ENCODE peak calls at places on chromosomes 6 and 20, in ten cellular contexts. K is heart left ventricle, Z is ovary, N is PC-3, O is cardiac muscle cell, J is kidney, D is A549, Q is left ventricle myocardium inferior, C is small intestine, B is mesendoderm. G is an unnamed sample. For H3K4me1, the result is how much of the 10 kb centered on the place peaks cover.

GRCh38 chr20:64167676-64168075 is 3.4 kb downstream of the MYT1 start:
- DNase-seq in K (no peak), Z (no peak), N (no peak), O (no peak), J (peak), D (no peak), Q (no peak), C (no peak), B (no peak), G (no peak)

GRCh38 chr6:116767715-116768114 is 2.2 kb upstream of the FAM162B start:
- DNase-seq in K (no peak), Z (no peak), N (no peak), O (no peak), J (no peak), D (no peak), Q (no peak), C (no peak), B (no peak), G (no peak)

GRCh38 chr20:44398303-44398702 is 42.8 kb downstream of the HNF4A start:
- DNase-seq in K (no peak), Z (no peak), N (peak), O (peak), J (no peak), D (peak), Q (no peak), C (peak), B (no peak), G (no peak)

GRCh38 chr6:132401120-132401940 is at the start of gene MOXD1:
- DNase-seq in K (peak), Z (no peak), N (peak), O (peak), J (peak), D (peak), Q (peak), C (peak), B (peak), G (peak)

GRCh38 chr20:33604991-33605370 is 57.1 kb upstream of the C20orf144 start:
- DNase-seq in K (no peak), Z (no peak), N (no peak), O (no peak), J (no peak), D (no peak), Q (no peak), C (no peak), B (no peak), G (no peak)

GRCh38 chr20:48411265-48411664 is 416.5 kb downstream of the PREX1 start:
- DNase-seq in K (no peak), Z (no peak), N (no peak), O (peak), J (no peak), D (no peak), Q (no peak), C (no peak), B (no peak), G (no peak)

GRCh38 chr6:11111769-11112437 is 378 bp upstream of the ERVFRD-1 start:
- DNase-seq in K (no peak), Z (no peak), N (no peak), O (peak), J (no peak), D (no peak), Q (no peak), C (no peak), B (peak), G (no peak)

GRCh38 chr20:54140927-54141566 is 32.7 kb downstream of the CYP24A1 start:
- DNase-seq in K (no peak), Z (no peak), N (peak), O (peak), J (no peak), D (peak), Q (no peak), C (no peak), B (peak), G (no peak)

GRCh38 chr20:9172908-9173307 is 104.0 kb downstream of the PLCB4 start:
- DNase-seq in K (no peak), Z (no peak), N (peak), O (peak), J (no peak), D (peak), Q (no peak), C (no peak), B (peak), G (no peak)

GRCh38 chr6:7373739-7374138 is 15.8 kb downstream of the CAGE1 start:
- DNase-seq in K (no peak), Z (no peak), N (no peak), O (no peak), J (no peak), D (no peak), Q (no peak), C (peak), B (no peak), G (no peak)

GRCh38 chr6:93317587-93317986 is 101.8 kb downstream of the EPHA7 start:
- DNase-seq in K (no peak), Z (no peak), N (no peak), O (no peak), J (no peak), D (no peak), Q (no peak), C (no peak), B (peak), G (no peak)

DNA sequence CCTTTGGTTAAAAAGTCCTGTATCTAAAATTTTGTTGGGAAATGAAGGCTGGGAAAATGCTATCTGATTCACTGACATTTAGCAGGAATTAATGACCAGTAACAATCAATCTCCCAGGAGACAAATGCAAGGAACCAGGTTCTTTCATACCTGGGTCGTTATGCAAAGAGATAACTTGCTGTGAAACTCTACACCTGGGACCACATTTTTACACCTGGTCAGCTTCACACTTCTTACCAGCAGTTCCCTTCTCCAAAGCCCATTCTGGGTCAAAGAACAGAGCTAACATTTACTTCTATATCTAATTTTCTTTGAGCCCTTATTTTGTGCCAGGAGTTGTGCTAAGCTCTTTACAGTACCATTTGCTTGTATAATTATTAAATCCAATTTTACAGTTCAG is 27.4 kb upstream of the STXBP5 start:
- DNase-seq in K (no peak), Z (no peak), N (no peak), O (no peak), J (no peak), D (no peak), Q (no peak), C (no peak), B (peak), G (no peak)
- H3K4me1 ChIP-seq in K (under half), Z (under half), N (under half), O (under half), J (under half), D (under half), Q (under half), C (under half), B (under half), G (under half)

GRCh38 chr6:152295346-152295745 is 341.8 kb downstream of the SYNE1 start:
- DNase-seq in K (no peak), Z (peak), N (peak), O (peak), J (no peak), D (no peak), Q (no peak), C (no peak), B (no peak), G (no peak)

GRCh38 chr6:152298055-152298647 is 339.0 kb downstream of the SYNE1 start:
- DNase-seq in K (no peak), Z (no peak), N (no peak), O (no peak), J (no peak), D (no peak), Q (no peak), C (no peak), B (no peak), G (no peak)

GRCh38 chr6:152293404-152293803 is 343.8 kb downstream of the SYNE1 start:
- DNase-seq in K (peak), Z (no peak), N (no peak), O (no peak), J (no peak), D (no peak), Q (peak), C (peak), B (no peak), G (peak)

GRCh38 chr6:152296648-152297376 is 340.4 kb downstream of the SYNE1 start:
- DNase-seq in K (no peak), Z (no peak), N (no peak), O (no peak), J (no peak), D (no peak), Q (no peak), C (no peak), B (peak), G (peak)

GRCh38 chr6:152295920-152296319 is 341.2 kb downstream of the SYNE1 start:
- DNase-seq in K (no peak), Z (no peak), N (no peak), O (no peak), J (no peak), D (no peak), Q (no peak), C (no peak), B (no peak), G (no peak)
- H3K4me1 ChIP-seq in K (under half), Z (under half), N (under half), O (under half), J (under half), D (under half), Q (half or more), C (under half), B (under half), G (under half)

GRCh38 chr6:56551409-56552120 is 91.1 kb downstream of the DST start:
- DNase-seq in K (peak), Z (no peak), N (no peak), O (no peak), J (no peak), D (no peak), Q (no peak), C (no peak), B (no peak), G (peak)
- H3K4me1 ChIP-seq in K (under half), Z (under half), N (under half), O (under half), J (under half), D (under half), Q (half or more), C (under half), B (under half), G (under half)

DNA sequence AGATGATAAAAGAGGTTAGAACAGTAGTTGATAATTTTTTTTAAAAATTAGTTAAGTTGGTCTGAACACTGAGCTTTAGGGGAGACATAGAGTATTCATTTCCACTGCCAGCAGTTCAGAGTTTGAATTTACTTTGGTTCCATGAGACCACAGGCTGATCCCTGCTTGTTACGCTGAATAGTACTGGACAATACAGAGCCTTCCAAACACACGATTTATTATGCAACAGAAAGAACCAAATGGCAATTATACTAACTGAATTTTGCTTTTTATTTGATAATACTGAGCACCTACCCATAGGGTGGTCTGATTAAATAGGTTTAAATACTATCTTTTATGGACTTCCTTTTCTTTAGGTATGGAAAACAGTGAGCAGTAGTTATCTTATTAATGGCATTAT is 111.4 kb downstream of the POPDC3 start:
- DNase-seq in K (no peak), Z (no peak), N (no peak), O (no peak), J (no peak), D (no peak), Q (no peak), C (no peak), B (no peak), G (no peak)
- H3K4me1 ChIP-seq in K (under half), Z (under half), N (under half), O (under half), J (under half), D (half or more), Q (under half), C (under half), B (under half), G (under half)

DNA sequence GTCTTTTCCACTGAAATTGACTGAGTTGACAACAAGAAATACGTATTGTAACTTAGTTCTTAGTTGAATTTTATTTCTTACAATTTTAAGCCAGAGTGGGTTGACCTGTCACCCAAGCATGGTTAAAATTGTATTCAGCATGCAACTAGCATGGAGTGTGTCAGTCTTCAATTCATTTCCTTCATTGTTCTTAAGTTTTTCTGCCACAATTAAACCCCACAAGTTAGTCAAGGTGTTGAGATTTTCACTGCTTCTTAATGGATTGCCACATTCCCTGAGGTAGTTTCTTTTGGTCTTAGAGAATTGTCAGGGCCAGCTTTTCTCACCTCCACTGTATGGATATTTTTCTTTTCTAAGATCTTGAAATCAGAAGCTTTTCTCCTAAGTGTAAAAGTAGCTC is 2.1 kb downstream of the PTPN1 start:
- DNase-seq in K (no peak), Z (no peak), N (no peak), O (no peak), J (no peak), D (no peak), Q (no peak), C (no peak), B (peak), G (no peak)
- H3K4me1 ChIP-seq in K (under half), Z (under half), N (under half), O (under half), J (under half), D (under half), Q (half or more), C (under half), B (under half), G (under half)

DNA sequence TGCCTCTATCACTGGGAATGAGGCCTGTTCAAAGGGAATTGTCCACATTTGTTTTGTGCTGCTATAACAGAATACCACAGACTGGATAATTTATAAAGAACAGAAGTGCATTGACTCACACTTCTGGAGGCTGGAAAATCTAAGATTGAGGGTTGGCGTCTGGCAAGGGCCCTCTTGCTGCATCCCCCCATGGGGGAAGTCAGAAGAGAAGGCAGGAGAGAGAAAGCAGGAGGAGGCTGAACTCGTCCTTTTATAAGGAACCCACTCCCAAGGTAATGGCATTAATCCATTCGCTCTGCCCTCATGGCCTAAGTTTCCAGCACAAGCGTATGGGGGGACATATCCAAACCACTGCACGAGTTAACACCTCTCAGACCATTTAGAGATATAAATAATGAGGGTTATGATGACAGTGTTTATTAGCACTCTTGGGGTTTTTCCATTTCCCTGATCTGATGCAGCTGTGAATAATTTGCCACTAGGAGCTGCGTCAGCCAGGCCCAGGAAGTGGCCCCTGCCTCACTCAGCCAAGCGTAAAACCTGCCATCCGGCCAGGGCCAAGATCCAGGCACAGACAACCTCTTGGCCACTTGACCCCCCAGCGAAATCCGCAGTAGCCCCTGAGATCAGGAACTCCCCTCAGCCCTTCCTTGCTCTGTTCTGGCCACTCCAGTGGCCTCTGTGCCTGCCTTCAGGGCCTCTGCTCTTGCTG is 14.2 kb upstream of the SLCO4A1 start:
- DNase-seq in K (no peak), Z (no peak), N (peak), O (no peak), J (peak), D (no peak), Q (no peak), C (no peak), B (no peak), G (no peak)
- H3K4me1 ChIP-seq in K (under half), Z (under half), N (half or more), O (under half), J (under half), D (under half), Q (under half), C (under half), B (under half), G (under half)

GRCh38 chr6:170308761-170309160 is 2.2 kb downstream of the FAM120B start:
- DNase-seq in K (no peak), Z (no peak), N (no peak), O (no peak), J (no peak), D (no peak), Q (no peak), C (no peak), B (no peak), G (no peak)
- H3K4me1 ChIP-seq in K (under half), Z (under half), N (under half), O (under half), J (under half), D (under half), Q (half or more), C (under half), B (under half), G (under half)

GRCh38 chr20:49630396-49630951 is 62.5 kb upstream of the PTGIS start:
- DNase-seq in K (no peak), Z (no peak), N (no peak), O (no peak), J (no peak), D (no peak), Q (no peak), C (no peak), B (no peak), G (peak)
- H3K4me1 ChIP-seq in K (under half), Z (under half), N (under half), O (under half), J (under half), D (under half), Q (under half), C (under half), B (under half), G (under half)

G was measured in SJCRH30.